ENCODE peak calls at places on chromosomes 6 and 20, in four cellular contexts. E is H1, C is GM12878, K is HepG2. M is an unnamed sample.

GRCh38 chr6:26497610-26498009 is 2.5 kb upstream of the BTN1A1 start:
- DNase-seq in E (no peak), C (no peak), K (no peak), M (no peak)

GRCh38 chr20:50519036-50519780 is 9.0 kb downstream of the PTPN1 start:
- DNase-seq in C (no peak), K (no peak), E (no peak), M (no peak)

GRCh38 chr6:3406362-3406809 is 50.5 kb downstream of the SLC22A23 start:
- DNase-seq in K (no peak), C (no peak), E (no peak), M (no peak)

GRCh38 chr6:128124713-128125112 is 223.9 kb upstream of the THEMIS start:
- DNase-seq in E (no peak), C (no peak), K (peak), M (no peak)

GRCh38 chr6:130829333-130829910 is 2.2 kb downstream of the SMLR1 start:
- DNase-seq in K (no peak), E (no peak), C (no peak), M (no peak)

GRCh38 chr6:150937126-150937906 is 71.8 kb downstream of the MTHFD1L start:
- DNase-seq in K (no peak), E (no peak), C (no peak), M (no peak)

GRCh38 chr6:118963003-118963402 is 28.0 kb upstream of the MCM9 start:
- DNase-seq in C (no peak), K (no peak), E (no peak), M (no peak)

GRCh38 chr6:21157186-21157929 is 436.2 kb upstream of the SOX4 start:
- DNase-seq in E (no peak), K (no peak), C (peak), M (no peak)

GRCh38 chr20:59939052-59939878 is 840 bp downstream of the PPP1R3D start:
- DNase-seq in E (no peak), C (no peak), K (no peak), M (no peak)

GRCh38 chr6:7696061-7696460 is 29.8 kb upstream of the BMP6 start:
- DNase-seq in K (no peak), E (no peak), C (no peak), M (no peak)

GRCh38 chr6:105786449-105786848 is 299.7 kb upstream of the PRDM1 start:
- DNase-seq in K (no peak), E (no peak), C (no peak), M (no peak)

GRCh38 chr6:39362487-39362865 is 40.0 kb upstream of the KCNK16 start:
- DNase-seq in C (no peak), E (no peak), K (no peak), M (no peak)

GRCh38 chr6:11231564-11232176 is 798 bp downstream of the NEDD9 start:
- DNase-seq in K (no peak), E (no peak), C (no peak), M (no peak)

GRCh38 chr6:105174512-105174911 is 5.3 kb downstream of the POPDC3 start:
- DNase-seq in E (no peak), K (no peak), C (no peak), M (no peak)

GRCh38 chr6:135875446-135875845 is 23.9 kb downstream of the PDE7B start:
- DNase-seq in E (no peak), K (no peak), C (no peak), M (no peak)

GRCh38 chr6:66772785-66773184 is 1065.8 kb upstream of the EYS start:
- DNase-seq in C (no peak), K (no peak), E (no peak), M (no peak)

GRCh38 chr6:74480561-74480960 is 725.3 kb downstream of the COL12A1 start:
- DNase-seq in E (no peak), K (no peak), C (no peak), M (no peak)

GRCh38 chr6:105424177-105424783 is 21.4 kb upstream of the PREP start:
- DNase-seq in C (no peak), E (peak), K (peak), M (peak)

GRCh38 chr6:3712827-3713226 is 38.7 kb downstream of the PXDC1 start:
- DNase-seq in K (no peak), E (no peak), C (no peak), M (no peak)

GRCh38 chr6:154438882-154439281 is 71.6 kb downstream of the CNKSR3 start:
- DNase-seq in K (no peak), C (no peak), E (no peak), M (no peak)

GRCh38 chr6:25132934-25133333 is 146.2 kb upstream of the CARMIL1 start:
- DNase-seq in C (no peak), K (no peak), E (no peak), M (no peak)

GRCh38 chr20:8646716-8647115 is 422.2 kb upstream of the PLCB4 start:
- DNase-seq in K (no peak), E (no peak), C (no peak), M (no peak)

GRCh38 chr6:38262041-38262440 is 377.7 kb downstream of the BTBD9 start:
- DNase-seq in C (no peak), K (peak), E (peak), M (peak)

GRCh38 chr20:56411759-56412472 is at the start of gene CASS4:
- DNase-seq in C (no peak), K (peak), E (no peak), M (no peak)

GRCh38 chr20:5143856-5144255 is 17.0 kb downstream of the CDS2 start:
- DNase-seq in C (no peak), K (no peak), E (no peak), M (no peak)

GRCh38 chr6:78942451-78942850 is 75.1 kb downstream of the IRAK1BP1 start:
- DNase-seq in C (no peak), K (no peak), E (no peak), M (no peak)

GRCh38 chr6:134619789-134620188 is 301.9 kb upstream of the SGK1 start:
- DNase-seq in K (no peak), E (no peak), C (no peak), M (no peak)

GRCh38 chr20:50434653-50435396 is 75.4 kb upstream of the PTPN1 start:
- DNase-seq in C (no peak), K (peak), E (no peak), M (no peak)

GRCh38 chr6:90039911-90040310 is 145.6 kb downstream of the GJA10 start:
- DNase-seq in K (no peak), C (no peak), E (no peak), M (no peak)

GRCh38 chr6:24933266-24933665 is 2.5 kb downstream of the RIPOR2 start:
- DNase-seq in K (no peak), E (no peak), C (no peak), M (no peak)

GRCh38 chr6:138258197-138258596 is 39.9 kb upstream of the PBOV1 start:
- DNase-seq in C (no peak), K (no peak), E (no peak), M (no peak)

GRCh38 chr20:6231551-6231950 is 108.7 kb upstream of the FERMT1 start:
- DNase-seq in C (no peak), E (no peak), K (no peak), M (no peak)

GRCh38 chr6:33662318-33662717 is 41.2 kb downstream of the ITPR3 start:
- DNase-seq in K (no peak), E (no peak), C (no peak), M (no peak)

GRCh38 chr20:15938847-15939246 is 634.4 kb downstream of the KIF16B start:
- DNase-seq in K (no peak), C (no peak), E (no peak), M (no peak)

GRCh38 chr20:15937179-15937578 is 636.1 kb downstream of the KIF16B start:
- DNase-seq in C (peak), E (no peak), K (no peak), M (no peak)

GRCh38 chr20:15945301-15945700 is 627.9 kb downstream of the KIF16B start:
- DNase-seq in C (no peak), E (no peak), K (no peak), M (no peak)

GRCh38 chr20:15940127-15940526 is 633.1 kb downstream of the KIF16B start:
- DNase-seq in C (no peak), K (no peak), E (no peak), M (no peak)

GRCh38 chr20:15942130-15942529 is 631.1 kb downstream of the KIF16B start:
- DNase-seq in K (no peak), C (no peak), E (no peak), M (no peak)
- TF ChIP-seq SUZ12 in K (no peak), C (no peak), E (no peak), M (no peak)

DNA sequence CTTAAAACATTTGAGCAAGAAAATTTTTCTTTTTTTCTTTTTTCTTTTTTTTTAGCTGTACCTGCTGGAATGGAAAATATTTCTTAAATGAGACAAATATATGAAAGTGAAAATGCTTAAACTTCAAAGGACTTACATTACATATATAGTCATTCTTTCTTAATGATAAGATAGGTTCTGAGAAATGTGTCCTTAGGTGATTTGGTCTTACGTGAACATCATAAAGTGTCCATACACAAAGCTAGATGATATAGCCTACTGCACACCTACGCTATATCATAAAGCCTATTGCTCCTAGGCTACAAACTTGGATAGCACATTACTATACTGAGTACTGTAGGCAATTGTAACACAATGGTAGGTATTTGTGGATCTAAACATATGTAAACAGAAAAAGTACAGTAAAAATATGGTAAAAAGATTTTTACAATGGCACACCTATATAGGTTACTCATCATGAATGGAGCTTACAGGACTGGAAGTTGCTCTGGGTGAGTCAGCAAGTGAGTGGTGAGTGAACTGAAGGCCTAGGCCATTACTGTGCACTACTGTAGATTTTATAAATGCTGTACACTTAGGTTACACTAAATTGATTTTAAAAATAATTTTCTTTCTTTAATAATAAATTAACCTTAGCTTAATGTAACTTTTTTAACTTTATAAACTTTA is 54.6 kb downstream of the RPP21 start:
- DNase-seq in C (no peak), E (no peak), K (no peak), M (no peak)
- TF ChIP-seq ZNF274 in C (no peak), E (no peak), K (no peak), M (no peak)

GRCh38 chr20:18904624-18905023 is 91.0 kb downstream of the SCP2D1 start:
- DNase-seq in K (no peak), E (no peak), C (no peak), M (no peak)
- TF ChIP-seq SUZ12 in K (no peak), E (no peak), C (no peak), M (no peak)

GRCh38 chr20:2523919-2524434 is 12.4 kb upstream of the TMC2 start:
- DNase-seq in E (no peak), K (no peak), C (no peak), M (no peak)

GRCh38 chr20:2520617-2521016 is 11.9 kb upstream of the ZNF343 start:
- DNase-seq in E (no peak), K (no peak), C (no peak), M (no peak)

GRCh38 chr20:2519115-2519815 is 10.6 kb upstream of the ZNF343 start:
- DNase-seq in C (no peak), K (no peak), E (no peak), M (no peak)

GRCh38 chr20:2524435-2525272 is 11.7 kb upstream of the TMC2 start:
- DNase-seq in E (peak), C (peak), K (peak), M (peak)

DNA sequence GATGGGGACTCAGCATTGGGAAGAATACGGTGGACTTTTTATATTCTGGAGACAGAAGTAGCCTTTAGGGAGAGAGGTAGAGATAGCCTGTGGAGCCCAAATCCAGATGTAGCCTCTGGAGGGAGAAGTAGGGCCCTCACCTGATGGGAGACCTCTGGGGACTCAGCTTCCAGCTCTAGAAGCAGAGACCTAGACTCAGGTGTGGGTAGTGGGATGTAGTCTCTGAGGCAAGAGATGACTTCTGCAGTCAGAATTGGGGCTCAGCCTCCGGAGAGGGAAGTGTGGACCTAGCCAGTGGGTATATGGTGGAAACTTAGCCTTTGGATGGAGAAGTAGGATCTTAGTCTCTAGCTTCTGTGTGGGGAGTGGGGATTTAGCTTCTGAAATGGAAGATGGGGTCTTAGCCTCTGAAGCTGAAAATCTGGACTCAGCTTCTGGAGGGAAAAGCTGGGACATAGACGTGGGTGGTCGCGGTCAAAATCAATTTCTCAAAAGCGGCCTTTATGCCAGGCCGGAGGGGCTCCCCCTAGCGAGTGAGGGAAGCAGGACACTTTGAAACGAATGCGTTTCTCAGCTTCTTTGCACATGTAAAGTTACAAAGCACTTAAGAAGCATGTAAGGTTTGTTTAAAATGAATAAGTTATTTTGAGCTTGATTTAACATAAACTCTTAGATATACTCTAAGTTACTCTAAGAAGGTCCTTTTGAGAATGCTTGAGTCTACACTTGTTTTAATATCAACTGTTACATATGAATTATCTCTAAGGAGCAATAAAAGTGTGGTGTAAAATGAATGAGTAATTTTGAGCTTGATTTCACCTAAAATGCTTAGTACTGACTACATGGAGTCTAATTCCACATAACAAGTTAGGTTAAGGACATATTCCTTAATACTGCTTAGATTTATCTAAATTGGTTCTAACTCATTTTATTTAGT is 12.9 kb upstream of the ZNF343 start:
- DNase-seq in K (peak), E (no peak), C (no peak), M (peak)
- TF ChIP-seq ZNF274 in K (no peak), E (no peak), C (no peak), M (no peak)

GRCh38 chr20:53177687-53178086 is 205.5 kb downstream of the TSHZ2 start:
- DNase-seq in K (no peak), E (no peak), C (no peak), M (no peak)

GRCh38 chr20:53174454-53174853 is 202.3 kb downstream of the TSHZ2 start:
- DNase-seq in C (no peak), E (no peak), K (no peak), M (no peak)

GRCh38 chr20:53179749-53180148 is 207.6 kb downstream of the TSHZ2 start:
- DNase-seq in E (no peak), C (no peak), K (no peak), M (no peak)

GRCh38 chr20:53175135-53175780 is 203.1 kb downstream of the TSHZ2 start:
- DNase-seq in E (no peak), K (no peak), C (no peak), M (no peak)

DNA sequence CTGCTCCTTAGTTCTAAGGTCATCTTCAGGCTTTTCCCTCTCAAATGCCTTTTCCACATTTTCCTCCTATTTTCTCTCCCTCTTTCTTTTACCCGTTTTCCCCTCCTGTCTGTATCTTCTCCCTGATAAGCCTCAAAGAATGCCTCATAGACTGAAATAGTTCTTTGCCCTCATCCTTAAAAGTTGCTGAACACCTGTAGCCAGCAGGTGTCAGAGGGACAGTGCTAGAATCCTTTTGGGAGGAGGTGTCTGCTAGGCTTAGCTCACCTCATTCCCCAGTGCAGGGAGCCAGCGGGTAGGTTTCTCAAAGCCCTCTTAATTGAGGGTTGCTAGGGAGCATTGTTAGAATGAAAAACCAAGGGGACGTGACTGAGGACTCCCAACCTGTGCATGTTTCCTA is 204.0 kb downstream of the TSHZ2 start:
- DNase-seq in K (no peak), C (no peak), E (no peak), M (peak)
- TF ChIP-seq SUZ12 in K (no peak), C (no peak), E (no peak), M (no peak)